ENCODE peak calls at places on chromosome 11, in seven cellular contexts. One of them, this sample, is unnamed.

GRCh38 chr11:118633979-118634378 is 26.6 kb downstream of the PHLDB1 start:
- DNase-seq in sigmoid colon: no peak
- DNase-seq in AG04450: no peak
- DNase-seq in upper lobe of right lung: no peak
- DNase-seq in IMR-90: peak
- DNase-seq in suprapubic skin: no peak
- DNase-seq in lower lobe of right lung: no peak
- DNase-seq in this sample: no peak

GRCh38 chr11:93541884-93542752 is 1.1 kb downstream of the SMCO4 start:
- DNase-seq in sigmoid colon: peak
- DNase-seq in AG04450: no peak
- DNase-seq in upper lobe of right lung: peak
- DNase-seq in IMR-90: peak
- DNase-seq in suprapubic skin: no peak
- DNase-seq in lower lobe of right lung: peak
- DNase-seq in this sample: peak

GRCh38 chr11:3855808-3856491 is 486 bp downstream of the STIM1 start:
- DNase-seq in sigmoid colon: peak
- DNase-seq in AG04450: no peak
- DNase-seq in upper lobe of right lung: peak
- DNase-seq in IMR-90: no peak
- DNase-seq in suprapubic skin: peak
- DNase-seq in lower lobe of right lung: peak
- DNase-seq in this sample: peak

GRCh38 chr11:27242591-27242990 is 120.4 kb downstream of the CCDC34 start:
- DNase-seq in sigmoid colon: no peak
- DNase-seq in AG04450: no peak
- DNase-seq in upper lobe of right lung: no peak
- DNase-seq in IMR-90: peak
- DNase-seq in suprapubic skin: no peak
- DNase-seq in lower lobe of right lung: no peak
- DNase-seq in this sample: no peak

GRCh38 chr11:86551286-86551685 is 121.1 kb downstream of the ME3 start:
- DNase-seq in sigmoid colon: no peak
- DNase-seq in AG04450: peak
- DNase-seq in upper lobe of right lung: no peak
- DNase-seq in IMR-90: peak
- DNase-seq in suprapubic skin: no peak
- DNase-seq in lower lobe of right lung: no peak
- DNase-seq in this sample: no peak

GRCh38 chr11:61354208-61354607 is 7.5 kb downstream of the CYB561A3 start:
- DNase-seq in sigmoid colon: no peak
- DNase-seq in AG04450: no peak
- DNase-seq in upper lobe of right lung: no peak
- DNase-seq in IMR-90: no peak
- DNase-seq in suprapubic skin: no peak
- DNase-seq in lower lobe of right lung: no peak
- DNase-seq in this sample: no peak

GRCh38 chr11:59185412-59185811 is 13.5 kb downstream of the DTX4 start:
- DNase-seq in sigmoid colon: no peak
- DNase-seq in AG04450: no peak
- DNase-seq in upper lobe of right lung: no peak
- DNase-seq in IMR-90: no peak
- DNase-seq in suprapubic skin: no peak
- DNase-seq in lower lobe of right lung: no peak
- DNase-seq in this sample: no peak

GRCh38 chr11:103091441-103091809 is 535 bp downstream of the DCUN1D5 start:
- DNase-seq in sigmoid colon: peak
- DNase-seq in AG04450: no peak
- DNase-seq in upper lobe of right lung: peak
- DNase-seq in IMR-90: peak
- DNase-seq in suprapubic skin: peak
- DNase-seq in lower lobe of right lung: peak
- DNase-seq in this sample: peak

GRCh38 chr11:130555251-130555841 is 106.9 kb downstream of the ADAMTS15 start:
- DNase-seq in sigmoid colon: no peak
- DNase-seq in AG04450: no peak
- DNase-seq in upper lobe of right lung: no peak
- DNase-seq in IMR-90: no peak
- DNase-seq in suprapubic skin: no peak
- DNase-seq in lower lobe of right lung: no peak
- DNase-seq in this sample: no peak

GRCh38 chr11:124895471-124895971 is 2.1 kb downstream of the ROBO4 start:
- DNase-seq in sigmoid colon: peak
- DNase-seq in AG04450: no peak
- DNase-seq in upper lobe of right lung: no peak
- DNase-seq in IMR-90: no peak
- DNase-seq in suprapubic skin: no peak
- DNase-seq in lower lobe of right lung: no peak
- DNase-seq in this sample: no peak

GRCh38 chr11:44146931-44147330 is 51.5 kb downstream of the EXT2 start:
- DNase-seq in sigmoid colon: no peak
- DNase-seq in AG04450: no peak
- DNase-seq in upper lobe of right lung: no peak
- DNase-seq in IMR-90: no peak
- DNase-seq in suprapubic skin: no peak
- DNase-seq in lower lobe of right lung: no peak
- DNase-seq in this sample: no peak

GRCh38 chr11:20087118-20087521 is 73.2 kb downstream of the DBX1 start:
- DNase-seq in sigmoid colon: no peak
- DNase-seq in AG04450: no peak
- DNase-seq in upper lobe of right lung: no peak
- DNase-seq in IMR-90: peak
- DNase-seq in suprapubic skin: no peak
- DNase-seq in lower lobe of right lung: no peak
- DNase-seq in this sample: no peak

GRCh38 chr11:125091247-125091876 is 20.1 kb downstream of the TMEM218 start:
- DNase-seq in sigmoid colon: peak
- DNase-seq in AG04450: peak
- DNase-seq in upper lobe of right lung: peak
- DNase-seq in IMR-90: peak
- DNase-seq in suprapubic skin: no peak
- DNase-seq in lower lobe of right lung: peak
- DNase-seq in this sample: no peak

GRCh38 chr11:64763804-64764611 is 4.2 kb upstream of the PYGM start:
- DNase-seq in sigmoid colon: no peak
- DNase-seq in AG04450: no peak
- DNase-seq in upper lobe of right lung: peak
- DNase-seq in IMR-90: no peak
- DNase-seq in suprapubic skin: no peak
- DNase-seq in lower lobe of right lung: no peak
- DNase-seq in this sample: no peak

GRCh38 chr11:84812351-84813083 is 814.6 kb downstream of the DLG2 start:
- DNase-seq in sigmoid colon: no peak
- DNase-seq in AG04450: no peak
- DNase-seq in upper lobe of right lung: no peak
- DNase-seq in IMR-90: no peak
- DNase-seq in suprapubic skin: no peak
- DNase-seq in lower lobe of right lung: no peak
- DNase-seq in this sample: no peak

DNA sequence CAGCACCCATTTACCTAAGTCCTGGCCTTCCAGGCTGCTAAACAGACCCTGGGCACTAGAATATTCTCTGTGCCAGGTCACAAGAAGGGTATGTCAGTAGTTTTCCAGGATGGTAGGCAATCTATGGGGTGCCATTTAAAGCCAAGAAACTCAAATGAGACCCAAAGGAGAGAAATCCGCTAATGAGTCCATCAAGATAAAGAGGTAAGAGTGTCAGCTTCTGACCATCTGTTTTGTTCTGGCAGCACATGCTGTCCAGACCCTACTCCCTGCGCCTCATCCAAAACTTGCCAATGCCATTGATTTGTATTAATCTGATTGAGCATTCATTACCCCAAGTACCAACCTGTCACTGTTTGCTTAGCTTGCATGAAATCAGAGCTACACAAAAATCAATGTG is 229.1 kb downstream of the BLID start:
- DNase-seq in sigmoid colon: no peak
- DNase-seq in AG04450: no peak
- DNase-seq in upper lobe of right lung: no peak
- DNase-seq in IMR-90: no peak
- DNase-seq in suprapubic skin: no peak
- DNase-seq in lower lobe of right lung: no peak
- DNase-seq in this sample: no peak
- H3K27ac ChIP-seq in sigmoid colon: peak
- H3K27ac ChIP-seq in AG04450: no peak
- H3K27ac ChIP-seq in upper lobe of right lung: no peak
- H3K27ac ChIP-seq in IMR-90: no peak
- H3K27ac ChIP-seq in suprapubic skin: no peak
- H3K27ac ChIP-seq in lower lobe of right lung: no peak
- H3K27ac ChIP-seq in this sample: no peak

GRCh38 chr11:23217072-23217471 is 356.8 kb upstream of the CCDC179 start:
- DNase-seq in sigmoid colon: no peak
- DNase-seq in AG04450: no peak
- DNase-seq in upper lobe of right lung: no peak
- DNase-seq in IMR-90: no peak
- DNase-seq in suprapubic skin: no peak
- DNase-seq in lower lobe of right lung: no peak
- DNase-seq in this sample: peak
- H3K27ac ChIP-seq in sigmoid colon: no peak
- H3K27ac ChIP-seq in AG04450: no peak
- H3K27ac ChIP-seq in upper lobe of right lung: no peak
- H3K27ac ChIP-seq in IMR-90: no peak
- H3K27ac ChIP-seq in suprapubic skin: no peak
- H3K27ac ChIP-seq in lower lobe of right lung: no peak
- H3K27ac ChIP-seq in this sample: no peak

DNA sequence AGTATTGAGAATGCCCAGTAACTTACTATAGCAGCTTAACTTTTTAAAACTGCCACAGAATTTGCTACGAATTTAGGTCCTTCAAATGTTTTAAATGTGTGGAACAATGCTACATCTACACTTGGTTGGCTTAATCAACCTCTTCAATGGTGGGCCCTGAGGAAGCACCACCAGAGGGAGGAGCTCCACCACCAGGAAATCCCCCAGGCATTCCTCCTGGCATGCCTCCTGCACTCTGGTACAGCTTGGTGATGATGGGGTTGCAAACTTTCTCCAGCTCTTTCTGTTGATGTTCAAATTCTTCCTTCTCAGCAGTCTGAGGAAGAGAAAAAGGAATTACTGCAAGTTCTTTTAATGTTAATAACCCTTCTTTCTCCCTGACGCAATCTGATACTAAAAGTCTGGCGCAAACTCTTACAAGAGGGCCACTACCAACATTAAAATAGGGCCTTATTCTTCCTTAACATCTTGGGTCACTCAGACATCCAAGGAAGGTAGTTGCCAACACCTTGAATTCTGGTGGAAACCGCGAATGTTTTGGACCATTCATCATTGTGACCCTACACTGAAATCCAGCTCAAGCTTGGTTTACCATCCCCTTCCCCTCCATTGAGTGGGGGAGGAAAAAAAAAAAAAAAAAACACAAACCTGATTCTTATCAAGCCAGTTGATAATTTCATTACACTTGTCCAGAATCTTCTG is 4.2 kb downstream of the HSPA8 start:
- DNase-seq in sigmoid colon: no peak
- DNase-seq in AG04450: no peak
- DNase-seq in upper lobe of right lung: no peak
- DNase-seq in IMR-90: no peak
- DNase-seq in suprapubic skin: no peak
- DNase-seq in lower lobe of right lung: no peak
- DNase-seq in this sample: no peak
- H3K27ac ChIP-seq in sigmoid colon: peak
- H3K27ac ChIP-seq in AG04450: no peak
- H3K27ac ChIP-seq in upper lobe of right lung: no peak
- H3K27ac ChIP-seq in IMR-90: no peak
- H3K27ac ChIP-seq in suprapubic skin: no peak
- H3K27ac ChIP-seq in lower lobe of right lung: no peak
- H3K27ac ChIP-seq in this sample: no peak

GRCh38 chr11:122305426-122305825 is 189.4 kb upstream of the BLID start:
- DNase-seq in sigmoid colon: no peak
- DNase-seq in AG04450: no peak
- DNase-seq in upper lobe of right lung: no peak
- DNase-seq in IMR-90: no peak
- DNase-seq in suprapubic skin: no peak
- DNase-seq in lower lobe of right lung: no peak
- DNase-seq in this sample: no peak
- H3K27ac ChIP-seq in sigmoid colon: peak
- H3K27ac ChIP-seq in AG04450: no peak
- H3K27ac ChIP-seq in upper lobe of right lung: peak
- H3K27ac ChIP-seq in IMR-90: no peak
- H3K27ac ChIP-seq in suprapubic skin: no peak
- H3K27ac ChIP-seq in lower lobe of right lung: no peak
- H3K27ac ChIP-seq in this sample: no peak